ENCODE peak calls at places on chromosomes 11 and 22, in seven cellular contexts. C, B, N, O, K, I and Q are unnamed samples.

GRCh38 chr11:34266090-34266912 is 91.5 kb downstream of the ABTB2 start:
- DNase-seq in B (peak), K (no peak), I (no peak), N (peak), C (no peak), O (no peak), Q (no peak)

GRCh38 chr11:72812968-72813739 is 1.1 kb upstream of the ATG16L2 start:
- DNase-seq in I (peak), B (no peak), C (peak), K (peak), N (peak), O (peak), Q (peak)

GRCh38 chr11:19938051-19938856 is 222.0 kb downstream of the DBX1 start:
- DNase-seq in N (peak), K (peak), B (no peak), O (no peak), C (no peak), I (no peak), Q (peak)

GRCh38 chr11:47001666-47002285 is 65.2 kb downstream of the CSTPP1 start:
- DNase-seq in I (no peak), N (no peak), O (no peak), C (no peak), B (no peak), K (peak), Q (no peak)

GRCh38 chr11:16335236-16335962 is 20.9 kb downstream of the SOX6 start:
- DNase-seq in N (no peak), I (no peak), O (no peak), K (no peak), C (no peak), B (no peak), Q (peak)

GRCh38 chr11:77442394-77443053 is 31.4 kb downstream of the PAK1 start:
- DNase-seq in B (no peak), I (no peak), N (no peak), K (no peak), C (no peak), O (no peak), Q (no peak)

GRCh38 chr22:49323751-49324415 is 503.8 kb downstream of the BRD1 start:
- DNase-seq in N (no peak), I (no peak), B (no peak), O (no peak), C (no peak), K (no peak), Q (no peak)

GRCh38 chr11:73464347-73464746 is 88.1 kb downstream of the RELT start:
- DNase-seq in I (no peak), B (no peak), N (no peak), O (peak), C (no peak), K (no peak), Q (no peak)

GRCh38 chr11:3903207-3903896 is 47.9 kb downstream of the STIM1 start:
- DNase-seq in B (no peak), C (no peak), K (no peak), O (no peak), I (no peak), N (no peak), Q (no peak)

GRCh38 chr11:121246769-121247035 is 45.9 kb upstream of the SC5D start:
- DNase-seq in B (no peak), C (no peak), N (no peak), I (no peak), O (no peak), K (no peak), Q (no peak)

GRCh38 chr22:48696371-48696770 is 1131.3 kb downstream of the BRD1 start:
- DNase-seq in C (no peak), K (no peak), I (no peak), N (no peak), B (no peak), O (no peak), Q (no peak)

GRCh38 chr22:41833369-41834004 is 582 bp downstream of the SREBF2 start:
- DNase-seq in O (peak), C (no peak), B (no peak), I (peak), K (peak), N (peak), Q (peak)